ENCODE peak calls at places on chromosomes 5 and 9, in nine cellular contexts. I is brain microvascular endothelial cell; G is CD8-positive, alpha-beta memory T cell; N is effector memory CD4-positive, alpha-beta T cell; E is fibroblast of lung; T is ovary; W is cardiac muscle cell; J is heart left ventricle; O is bronchial epithelial cell. K is an unnamed sample.

GRCh38 chr9:116149844-116150243 is 3.7 kb upstream of the PAPPA start:
- DNase-seq in T (peak), E (peak), O (no peak), W (peak), N (no peak), I (no peak), J (no peak), G (no peak), K (no peak)

GRCh38 chr5:115838885-115839518 is 2.4 kb downstream of the ATG12 start:
- DNase-seq in N (peak), O (peak), W (peak), J (no peak), T (no peak), I (no peak), E (peak), G (no peak), K (no peak)

GRCh38 chr9:97388721-97389238 is 23.1 kb upstream of the TDRD7 start:
- DNase-seq in W (no peak), G (no peak), T (no peak), N (no peak), E (no peak), J (no peak), O (no peak), I (no peak), K (no peak)

GRCh38 chr5:28685794-28686193 is 1647.4 kb upstream of the CDH9 start:
- DNase-seq in O (no peak), T (no peak), J (no peak), W (no peak), I (no peak), N (no peak), G (no peak), E (no peak), K (no peak)

GRCh38 chr5:73977146-73977545 is 351.1 kb downstream of the ARHGEF28 start:
- DNase-seq in J (no peak), E (no peak), T (no peak), G (no peak), W (no peak), N (no peak), O (no peak), I (no peak), K (no peak)

GRCh38 chr9:137217276-137218211 is 4.5 kb downstream of the RNF208 start:
- DNase-seq in T (peak), I (no peak), G (no peak), N (no peak), W (peak), J (peak), O (peak), E (no peak), K (no peak)

GRCh38 chr5:119445544-119445943 is 6.8 kb upstream of the HSD17B4 start:
- DNase-seq in G (no peak), W (no peak), I (no peak), E (no peak), T (no peak), J (no peak), N (no peak), O (no peak), K (no peak)

GRCh38 chr5:144203750-144204596 is 33.3 kb downstream of the KCTD16 start:
- DNase-seq in I (peak), W (peak), T (peak), N (no peak), E (peak), O (peak), J (no peak), G (no peak), K (no peak)

GRCh38 chr5:98768160-98769005 is 5.1 kb upstream of the RGMB start:
- DNase-seq in J (peak), O (peak), N (no peak), T (peak), W (peak), G (no peak), I (peak), E (peak), K (peak)

GRCh38 chr9:87606921-87607521 is 109.4 kb downstream of the DAPK1 start:
- DNase-seq in T (no peak), W (no peak), I (peak), J (no peak), E (peak), O (peak), N (no peak), G (no peak), K (peak)

GRCh38 chr9:125536184-125537152 is 170.5 kb downstream of the MAPKAP1 start:
- DNase-seq in I (no peak), E (no peak), O (peak), N (no peak), W (no peak), T (no peak), J (no peak), G (no peak), K (no peak)

GRCh38 chr5:131277415-131277814 is 13.6 kb downstream of the CDC42SE2 start:
- DNase-seq in G (no peak), T (no peak), I (no peak), E (no peak), N (no peak), O (no peak), W (no peak), J (no peak), K (no peak)

GRCh38 chr9:76099516-76099915 is 209.0 kb downstream of the PCSK5 start:
- DNase-seq in N (no peak), E (no peak), G (no peak), T (no peak), I (no peak), O (no peak), W (no peak), J (no peak), K (no peak)

GRCh38 chr9:21579209-21579608 is 97.1 kb upstream of the IFNE start:
- DNase-seq in G (peak), T (no peak), E (peak), I (no peak), W (no peak), N (no peak), O (peak), J (no peak), K (peak)

GRCh38 chr9:4292781-4293180 is 7.1 kb downstream of the GLIS3 start:
- DNase-seq in N (no peak), E (no peak), G (no peak), I (no peak), W (no peak), T (no peak), J (no peak), O (no peak), K (no peak)

GRCh38 chr5:875931-876330 is 16.7 kb downstream of the BRD9 start:
- DNase-seq in I (no peak), E (no peak), T (no peak), J (no peak), W (no peak), N (no peak), G (no peak), O (no peak), K (no peak)

GRCh38 chr9:136437839-136438547 is 1.7 kb downstream of the INPP5E start:
- DNase-seq in O (peak), J (no peak), G (no peak), T (no peak), N (no peak), W (no peak), I (no peak), E (peak), K (no peak)

GRCh38 chr9:69573666-69574456 is 98.3 kb downstream of the APBA1 start:
- DNase-seq in W (no peak), N (no peak), O (peak), J (no peak), E (peak), I (peak), T (no peak), G (no peak), K (no peak)

GRCh38 chr5:88689662-88690351 is 193.2 kb downstream of the MEF2C start:
- DNase-seq in T (no peak), G (no peak), N (no peak), E (no peak), J (no peak), I (no peak), O (no peak), W (no peak), K (no peak)

GRCh38 chr9:80995759-80996158 is 693.6 kb downstream of the TLE1 start:
- DNase-seq in E (peak), T (no peak), I (peak), W (no peak), J (no peak), O (peak), N (no peak), G (no peak), K (peak)

GRCh38 chr9:74630228-74630627 is 133.1 kb downstream of the RORB start:
- DNase-seq in N (no peak), E (no peak), J (no peak), W (no peak), T (no peak), G (no peak), I (no peak), O (no peak), K (no peak)

DNA sequence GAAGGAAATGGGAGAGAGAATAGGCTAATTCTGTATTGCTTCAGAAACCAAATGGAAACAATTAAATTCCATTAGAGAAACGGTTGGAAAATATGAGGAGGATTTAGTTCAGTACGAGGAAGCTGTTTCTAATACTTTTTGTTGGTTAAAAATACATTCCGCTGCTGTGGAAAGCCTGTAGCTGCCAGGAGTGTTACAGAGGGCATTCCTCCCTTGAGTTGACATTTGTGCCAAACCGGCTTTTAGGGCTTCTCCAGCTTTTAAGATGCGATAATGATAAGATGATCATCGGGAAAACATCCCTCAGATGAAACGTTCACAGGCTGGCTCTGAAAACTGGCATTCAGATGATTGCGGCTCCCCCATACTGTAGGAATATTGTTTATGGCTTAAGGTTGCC is 97.9 kb upstream of the ERBIN start:
- DNase-seq in I (no peak), G (no peak), N (no peak), T (no peak), E (peak), W (no peak), J (no peak), O (no peak), K (no peak)
- H3K4me3 ChIP-seq in I (no peak), G (no peak), N (no peak), T (peak), E (peak), W (no peak), J (no peak), O (no peak), K (no peak)

GRCh38 chr5:1974501-1975405 is 92.0 kb upstream of the IRX4 start:
- DNase-seq in T (no peak), O (no peak), N (no peak), E (no peak), G (no peak), I (no peak), W (no peak), J (no peak), K (no peak)

GRCh38 chr5:1974081-1974480 is 91.4 kb upstream of the IRX4 start:
- DNase-seq in E (no peak), W (no peak), J (no peak), N (no peak), I (no peak), G (no peak), O (no peak), T (no peak), K (no peak)

GRCh38 chr5:1975406-1975715 is 92.6 kb upstream of the IRX4 start:
- DNase-seq in O (no peak), W (no peak), J (no peak), N (no peak), E (no peak), I (no peak), T (no peak), G (no peak), K (no peak)

GRCh38 chr5:1971944-1972343 is 89.2 kb upstream of the IRX4 start:
- DNase-seq in T (no peak), E (no peak), N (no peak), I (no peak), W (no peak), G (no peak), J (no peak), O (no peak), K (no peak)

DNA sequence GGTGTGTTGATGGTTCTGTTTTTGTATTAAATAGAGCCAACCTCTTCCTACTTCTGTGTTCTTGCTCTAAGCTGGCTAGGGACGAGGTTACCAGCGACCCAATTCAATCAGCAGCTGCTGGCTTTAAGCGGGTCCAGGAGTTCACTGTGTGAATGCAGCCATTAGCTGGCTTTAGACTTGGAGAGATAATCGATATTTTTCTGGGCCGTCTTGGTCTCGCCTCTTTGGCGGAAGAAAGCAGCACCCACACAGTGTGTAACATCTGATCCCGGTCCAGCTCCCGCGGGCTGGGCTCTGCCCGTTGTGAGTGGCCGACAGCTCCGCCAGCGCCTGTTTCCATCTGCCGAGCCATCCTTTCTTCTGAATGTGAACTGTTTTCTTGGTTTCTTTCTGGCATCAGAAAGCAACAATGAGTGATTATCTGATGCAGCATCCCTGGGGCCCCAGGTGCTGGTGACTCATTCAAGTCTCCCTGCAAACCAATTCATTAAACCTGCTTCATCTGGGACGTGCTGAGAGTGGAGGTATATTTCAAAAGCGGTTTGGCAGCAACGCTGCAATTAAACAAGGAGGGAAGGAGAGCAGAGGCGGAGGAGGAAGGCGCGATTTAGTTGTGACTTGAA is 90.8 kb upstream of the IRX4 start:
- DNase-seq in W (no peak), O (no peak), I (no peak), E (no peak), N (no peak), J (no peak), G (no peak), T (no peak), K (no peak)
- H3K4me3 ChIP-seq in W (no peak), O (no peak), I (no peak), E (no peak), N (no peak), J (no peak), G (no peak), T (no peak), K (no peak)

DNA sequence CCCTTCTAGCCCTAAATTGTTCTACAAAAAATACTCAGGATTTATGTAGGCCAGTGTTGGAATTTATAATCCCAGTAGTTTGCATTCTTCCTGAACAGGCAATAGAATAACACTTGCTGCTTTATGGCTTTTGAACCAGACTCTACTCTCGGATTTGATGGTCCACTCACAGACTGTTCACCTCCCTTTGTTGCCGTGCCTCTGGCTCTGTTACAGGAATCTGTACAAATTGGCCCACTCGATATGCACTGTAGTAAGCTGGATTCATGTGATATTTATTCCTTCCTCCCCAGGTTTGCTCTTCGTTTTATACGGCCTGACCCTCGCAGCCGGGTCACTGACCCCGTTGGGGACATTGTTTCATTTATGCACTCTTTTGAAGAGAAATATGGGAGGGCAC is 43.7 kb downstream of the FAF2 start:
- DNase-seq in E (no peak), N (no peak), J (no peak), I (no peak), O (no peak), T (no peak), G (no peak), W (no peak), K (no peak)
- H3K4me3 ChIP-seq in E (no peak), N (no peak), J (no peak), I (no peak), O (no peak), T (no peak), G (no peak), W (no peak), K (no peak)

GRCh38 chr5:159132429-159133040 is 32.8 kb upstream of the EBF1 start:
- DNase-seq in O (peak), N (no peak), J (no peak), G (no peak), T (no peak), E (no peak), W (no peak), I (no peak), K (no peak)
- H3K4me3 ChIP-seq in O (no peak), N (no peak), J (peak), G (no peak), T (no peak), E (peak), W (no peak), I (no peak), K (peak)

DNA sequence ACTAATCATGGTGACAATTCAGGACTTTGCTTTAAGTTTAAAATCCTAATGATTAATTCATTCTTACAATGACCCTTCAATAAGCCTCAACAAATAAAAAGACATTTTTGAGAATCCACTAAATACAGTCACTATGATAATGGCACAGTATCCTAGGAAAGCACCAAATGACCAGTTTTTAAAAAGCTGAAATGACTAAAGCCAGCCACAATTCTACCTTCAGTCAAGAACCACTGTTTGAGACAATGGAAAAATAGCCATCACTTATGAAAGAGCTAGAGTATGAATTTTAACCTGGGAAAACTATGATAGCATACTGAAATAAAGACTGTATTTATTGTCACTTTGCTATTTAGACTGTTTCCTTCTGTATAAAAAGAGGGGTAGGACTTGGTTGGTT is 14.0 kb downstream of the FBXW2 start:
- DNase-seq in W (no peak), J (no peak), E (no peak), N (no peak), T (no peak), I (no peak), G (no peak), O (no peak), K (no peak)
- H3K4me3 ChIP-seq in W (no peak), J (no peak), E (no peak), N (no peak), T (no peak), I (no peak), G (no peak), O (no peak), K (no peak)